ENCODE peak calls at places on chromosomes 12 and 14, in seven cellular contexts. H is CD4-positive, alpha-beta T cell; A is GM12865; G is HEK293T; R is stimulated activated CD4-positive, alpha-beta T cell treated with anti-CD3 and anti-CD28 coated beads, Interleukin-1b, Interleukin-23, amount 100 ng/mL, for 24 hours; Z is endothelial cell; F is NCI-H1417. J is an unnamed sample.

GRCh38 chr14:33184587-33184986 is 245.9 kb downstream of the NPAS3 start:
- DNase-seq in G (no peak), H (no peak), Z (no peak), A (no peak), F (peak), R (no peak), J (no peak)

GRCh38 chr12:112843272-112843671 is 51.7 kb downstream of the RPH3A start:
- DNase-seq in Z (no peak), R (no peak), A (no peak), G (no peak), F (peak), H (no peak), J (no peak)

GRCh38 chr14:104746951-104747481 is 5.9 kb upstream of the SIVA1 start:
- DNase-seq in F (peak), Z (no peak), G (no peak), H (no peak), R (no peak), A (no peak), J (no peak)

GRCh38 chr14:78967111-78967809 is 797.1 kb downstream of the NRXN3 start:
- DNase-seq in G (no peak), R (no peak), F (no peak), Z (no peak), H (no peak), A (no peak), J (no peak)

GRCh38 chr14:92572050-92572449 is 58.5 kb downstream of the RIN3 start:
- DNase-seq in Z (no peak), R (no peak), F (no peak), A (no peak), G (no peak), H (no peak), J (no peak)

GRCh38 chr12:104677441-104678089 is 220.8 kb downstream of the CHST11 start:
- DNase-seq in A (no peak), F (no peak), Z (no peak), R (no peak), H (no peak), G (no peak), J (no peak)

GRCh38 chr12:25677180-25677937 is 124.3 kb upstream of the LMNTD1 start:
- DNase-seq in Z (no peak), A (no peak), F (no peak), R (no peak), H (no peak), G (no peak), J (no peak)

GRCh38 chr12:113463746-113464743 is 7.6 kb downstream of the LHX5 start:
- DNase-seq in G (no peak), Z (no peak), R (no peak), F (no peak), A (no peak), H (no peak), J (no peak)

GRCh38 chr12:51635371-51635770 is 44.3 kb downstream of the SCN8A start:
- DNase-seq in R (no peak), A (no peak), G (no peak), H (no peak), F (no peak), Z (no peak), J (no peak)

GRCh38 chr12:6607751-6608591 is 792 bp upstream of the CHD4 start:
- DNase-seq in A (peak), F (peak), H (peak), G (peak), R (no peak), Z (no peak), J (peak)

GRCh38 chr12:80472241-80472640 is 28.2 kb downstream of the PTPRQ start:
- DNase-seq in F (no peak), H (no peak), G (no peak), A (no peak), R (no peak), Z (no peak), J (no peak)

GRCh38 chr14:34857689-34858449 is 17.3 kb downstream of the BAZ1A start:
- DNase-seq in Z (no peak), H (no peak), R (no peak), G (no peak), F (no peak), A (peak), J (no peak)

GRCh38 chr12:69024907-69025306 is 91.9 kb upstream of the CPM start:
- DNase-seq in H (no peak), F (no peak), A (no peak), R (no peak), G (no peak), Z (no peak), J (no peak)